ENCODE peak calls at places on chromosomes 1 and 21, in eight cellular contexts. One of them, this sample, is unnamed.
A peak's percentile ranks its signal among the peaks of the same experiment; 100 is the strongest.

GRCh38 chr1:202034683-202035462 is 24.5 kb downstream of the ELF3 start:
- DNase-seq in Peyer's patch: no peak
- DNase-seq in right lobe of liver: peak; percentile 95
- DNase-seq in dorsolateral prefrontal cortex: no peak
- DNase-seq in cardiac fibroblast: peak; percentile 98
- DNase-seq in bronchial epithelial cell: peak; percentile 97
- DNase-seq in AG10803: peak; percentile 95
- DNase-seq in esophagus squamous epithelium: no peak
- DNase-seq in this sample: peak; percentile 92

GRCh38 chr1:219657186-219657585 is 44.3 kb upstream of the ZC3H11B start:
- DNase-seq in Peyer's patch: no peak
- DNase-seq in right lobe of liver: no peak
- DNase-seq in dorsolateral prefrontal cortex: no peak
- DNase-seq in cardiac fibroblast: no peak
- DNase-seq in bronchial epithelial cell: no peak
- DNase-seq in AG10803: no peak
- DNase-seq in esophagus squamous epithelium: no peak
- DNase-seq in this sample: no peak

GRCh38 chr1:86696522-86696921 is 7.9 kb upstream of the SH3GLB1 start:
- DNase-seq in Peyer's patch: no peak
- DNase-seq in right lobe of liver: no peak
- DNase-seq in dorsolateral prefrontal cortex: no peak
- DNase-seq in cardiac fibroblast: peak; percentile 68
- DNase-seq in bronchial epithelial cell: peak; percentile 21
- DNase-seq in AG10803: no peak
- DNase-seq in esophagus squamous epithelium: no peak
- DNase-seq in this sample: peak; percentile 75

GRCh38 chr1:89363196-89363595 is 663 bp upstream of the GBP6 start:
- DNase-seq in Peyer's patch: no peak
- DNase-seq in right lobe of liver: no peak
- DNase-seq in dorsolateral prefrontal cortex: no peak
- DNase-seq in cardiac fibroblast: peak; percentile 7
- DNase-seq in bronchial epithelial cell: peak; percentile 84
- DNase-seq in AG10803: peak; percentile 34
- DNase-seq in esophagus squamous epithelium: no peak
- DNase-seq in this sample: peak; percentile 7

GRCh38 chr1:94095112-94095637 is 25.8 kb downstream of the ABCA4 start:
- DNase-seq in Peyer's patch: no peak
- DNase-seq in right lobe of liver: no peak
- DNase-seq in dorsolateral prefrontal cortex: peak; percentile 59
- DNase-seq in cardiac fibroblast: peak; percentile 93
- DNase-seq in bronchial epithelial cell: no peak
- DNase-seq in AG10803: peak; percentile 85
- DNase-seq in esophagus squamous epithelium: no peak
- DNase-seq in this sample: peak; percentile 95

GRCh38 chr1:37739222-37739621 is 25.7 kb downstream of the EPHA10 start:
- DNase-seq in Peyer's patch: no peak
- DNase-seq in right lobe of liver: no peak
- DNase-seq in dorsolateral prefrontal cortex: no peak
- DNase-seq in cardiac fibroblast: peak; percentile 7
- DNase-seq in bronchial epithelial cell: peak; percentile 93
- DNase-seq in AG10803: no peak
- DNase-seq in esophagus squamous epithelium: no peak
- DNase-seq in this sample: no peak

GRCh38 chr1:61361971-61362370 is 279.6 kb downstream of the NFIA start:
- DNase-seq in Peyer's patch: no peak
- DNase-seq in right lobe of liver: no peak
- DNase-seq in dorsolateral prefrontal cortex: no peak
- DNase-seq in cardiac fibroblast: no peak
- DNase-seq in bronchial epithelial cell: no peak
- DNase-seq in AG10803: no peak
- DNase-seq in esophagus squamous epithelium: no peak
- DNase-seq in this sample: no peak

GRCh38 chr1:66729130-66729922 is 22.9 kb upstream of the DYNLT5 start:
- DNase-seq in Peyer's patch: no peak
- DNase-seq in right lobe of liver: no peak
- DNase-seq in dorsolateral prefrontal cortex: no peak
- DNase-seq in cardiac fibroblast: no peak
- DNase-seq in bronchial epithelial cell: peak; percentile 79
- DNase-seq in AG10803: no peak
- DNase-seq in esophagus squamous epithelium: no peak
- DNase-seq in this sample: peak; percentile 41

GRCh38 chr1:192846950-192847349 is 38.1 kb downstream of the RGS2 start:
- DNase-seq in Peyer's patch: no peak
- DNase-seq in right lobe of liver: no peak
- DNase-seq in dorsolateral prefrontal cortex: no peak
- DNase-seq in cardiac fibroblast: no peak
- DNase-seq in bronchial epithelial cell: peak; percentile 51
- DNase-seq in AG10803: peak; percentile 12
- DNase-seq in esophagus squamous epithelium: no peak
- DNase-seq in this sample: no peak

GRCh38 chr1:213201380-213202155 is 150.5 kb downstream of the RPS6KC1 start:
- DNase-seq in Peyer's patch: no peak
- DNase-seq in right lobe of liver: no peak
- DNase-seq in dorsolateral prefrontal cortex: no peak
- DNase-seq in cardiac fibroblast: peak; percentile 87
- DNase-seq in bronchial epithelial cell: peak; percentile 63
- DNase-seq in AG10803: no peak
- DNase-seq in esophagus squamous epithelium: no peak
- DNase-seq in this sample: peak; percentile 78

GRCh38 chr1:9606458-9606857 is 17.7 kb downstream of the TMEM201 start:
- DNase-seq in Peyer's patch: no peak
- DNase-seq in right lobe of liver: no peak
- DNase-seq in dorsolateral prefrontal cortex: no peak
- DNase-seq in cardiac fibroblast: no peak
- DNase-seq in bronchial epithelial cell: no peak
- DNase-seq in AG10803: no peak
- DNase-seq in esophagus squamous epithelium: no peak
- DNase-seq in this sample: no peak

GRCh38 chr1:6130596-6130995 is 49.5 kb downstream of the CHD5 start:
- DNase-seq in Peyer's patch: no peak
- DNase-seq in right lobe of liver: no peak
- DNase-seq in dorsolateral prefrontal cortex: no peak
- DNase-seq in cardiac fibroblast: no peak
- DNase-seq in bronchial epithelial cell: no peak
- DNase-seq in AG10803: no peak
- DNase-seq in esophagus squamous epithelium: no peak
- DNase-seq in this sample: no peak

GRCh38 chr1:184424171-184424570 is 37.3 kb downstream of the C1orf21 start:
- DNase-seq in Peyer's patch: no peak
- DNase-seq in right lobe of liver: no peak
- DNase-seq in dorsolateral prefrontal cortex: no peak
- DNase-seq in cardiac fibroblast: no peak
- DNase-seq in bronchial epithelial cell: peak; percentile 95
- DNase-seq in AG10803: no peak
- DNase-seq in esophagus squamous epithelium: no peak
- DNase-seq in this sample: no peak

GRCh38 chr1:176461576-176461975 is 1.4 kb upstream of the PAPPA2 start:
- DNase-seq in Peyer's patch: no peak
- DNase-seq in right lobe of liver: no peak
- DNase-seq in dorsolateral prefrontal cortex: no peak
- DNase-seq in cardiac fibroblast: no peak
- DNase-seq in bronchial epithelial cell: no peak
- DNase-seq in AG10803: no peak
- DNase-seq in esophagus squamous epithelium: no peak
- DNase-seq in this sample: no peak

GRCh38 chr1:176471338-176472121 is 8.6 kb downstream of the PAPPA2 start:
- DNase-seq in Peyer's patch: no peak
- DNase-seq in right lobe of liver: no peak
- DNase-seq in dorsolateral prefrontal cortex: no peak
- DNase-seq in cardiac fibroblast: no peak
- DNase-seq in bronchial epithelial cell: no peak
- DNase-seq in AG10803: no peak
- DNase-seq in esophagus squamous epithelium: no peak
- DNase-seq in this sample: no peak

GRCh38 chr1:176469450-176469985 is 6.5 kb downstream of the PAPPA2 start:
- DNase-seq in Peyer's patch: no peak
- DNase-seq in right lobe of liver: no peak
- DNase-seq in dorsolateral prefrontal cortex: no peak
- DNase-seq in cardiac fibroblast: no peak
- DNase-seq in bronchial epithelial cell: no peak
- DNase-seq in AG10803: peak; percentile 26
- DNase-seq in esophagus squamous epithelium: no peak
- DNase-seq in this sample: peak; percentile 18

GRCh38 chr1:176462671-176463225 is at the start of gene PAPPA2:
- DNase-seq in Peyer's patch: no peak
- DNase-seq in right lobe of liver: no peak
- DNase-seq in dorsolateral prefrontal cortex: no peak
- DNase-seq in cardiac fibroblast: no peak
- DNase-seq in bronchial epithelial cell: no peak
- DNase-seq in AG10803: no peak
- DNase-seq in esophagus squamous epithelium: no peak
- DNase-seq in this sample: no peak

DNA sequence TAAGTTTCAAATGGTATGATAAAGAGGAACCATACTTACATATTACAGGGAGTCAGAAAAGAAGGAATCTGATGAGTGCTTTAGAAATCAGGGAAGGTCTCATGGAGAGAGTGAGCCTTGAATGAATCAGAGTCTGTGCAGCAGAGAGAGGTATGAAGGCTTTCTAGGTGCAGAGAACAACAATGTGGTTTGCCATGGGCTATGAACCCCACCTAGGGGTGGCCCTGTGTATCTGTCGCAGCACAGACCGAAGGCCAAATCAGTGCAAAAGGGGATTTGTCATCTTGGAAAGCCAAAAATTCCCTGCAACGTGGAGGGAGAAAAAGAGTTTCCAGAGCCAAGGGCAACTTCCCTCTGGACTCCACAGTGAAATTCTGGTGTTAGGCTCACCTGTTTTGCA is 3.5 kb downstream of the PAPPA2 start:
- DNase-seq in Peyer's patch: no peak
- DNase-seq in right lobe of liver: no peak
- DNase-seq in dorsolateral prefrontal cortex: no peak
- DNase-seq in cardiac fibroblast: no peak
- DNase-seq in bronchial epithelial cell: no peak
- DNase-seq in AG10803: no peak
- DNase-seq in esophagus squamous epithelium: no peak
- DNase-seq in this sample: no peak
- TF ChIP-seq CTCF in Peyer's patch: no peak
- TF ChIP-seq CTCF in right lobe of liver: peak; percentile 17
- TF ChIP-seq CTCF in dorsolateral prefrontal cortex: no peak
- TF ChIP-seq CTCF in cardiac fibroblast: no peak
- TF ChIP-seq CTCF in bronchial epithelial cell: no peak
- TF ChIP-seq CTCF in AG10803: peak; percentile 19
- TF ChIP-seq CTCF in esophagus squamous epithelium: no peak
- TF ChIP-seq CTCF in this sample: no peak

DNA sequence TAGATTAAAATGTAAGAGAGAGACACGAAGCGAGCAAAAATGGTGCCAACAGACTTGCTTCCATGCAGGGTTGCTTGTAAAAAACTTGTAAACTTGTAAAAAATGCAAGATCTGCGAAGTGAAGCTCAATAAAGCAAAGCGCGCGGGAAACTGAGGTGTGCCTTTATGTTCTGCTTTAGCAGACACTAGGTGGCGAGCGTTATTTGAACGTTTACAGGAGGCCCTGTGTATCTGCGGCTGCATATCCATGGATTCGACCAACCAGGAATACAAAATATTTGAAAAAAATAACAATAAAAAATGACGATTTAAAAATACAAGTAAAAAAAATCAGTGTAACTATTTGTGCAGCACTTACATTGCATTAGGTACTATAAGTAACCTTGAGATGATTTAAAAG is 1.5 kb downstream of the UBE2G2 start:
- DNase-seq in Peyer's patch: no peak
- DNase-seq in right lobe of liver: no peak
- DNase-seq in dorsolateral prefrontal cortex: no peak
- DNase-seq in cardiac fibroblast: peak; percentile 72
- DNase-seq in bronchial epithelial cell: peak; percentile 50
- DNase-seq in AG10803: peak; percentile 55
- DNase-seq in esophagus squamous epithelium: no peak
- DNase-seq in this sample: peak; percentile 65
- H3K4me3 ChIP-seq in Peyer's patch: no peak overlapping the region
- H3K4me3 ChIP-seq in right lobe of liver: no peak overlapping the region
- H3K4me3 ChIP-seq in dorsolateral prefrontal cortex: peak overlapping the region; percentile 85
- H3K4me3 ChIP-seq in cardiac fibroblast: peak overlapping the region; percentile 90
- H3K4me3 ChIP-seq in bronchial epithelial cell: no peak overlapping the region
- H3K4me3 ChIP-seq in AG10803: peak overlapping the region; percentile 90
- H3K4me3 ChIP-seq in esophagus squamous epithelium: no peak overlapping the region
- H3K4me3 ChIP-seq in this sample: peak overlapping the region; percentile 82

DNA sequence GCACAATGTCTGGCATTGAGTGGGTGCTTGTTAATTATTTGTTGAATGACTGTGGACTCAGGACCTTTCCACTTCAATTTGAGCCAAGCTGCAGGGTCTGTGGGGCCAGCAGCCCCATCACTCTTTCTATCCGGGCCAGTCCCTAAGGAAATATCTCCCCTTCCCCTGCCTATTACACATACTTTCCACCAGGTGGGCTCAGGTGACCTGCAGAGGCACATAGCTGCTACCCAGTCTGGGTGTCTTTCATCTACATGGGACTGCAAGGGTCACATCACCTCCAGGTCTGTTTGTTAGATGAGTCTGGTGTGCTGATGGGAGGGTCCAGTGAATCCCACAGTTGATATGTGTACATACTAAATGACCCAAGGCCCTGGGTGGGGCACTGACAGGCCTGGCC is 59.6 kb upstream of the KDM4A start:
- DNase-seq in Peyer's patch: no peak
- DNase-seq in right lobe of liver: no peak
- DNase-seq in dorsolateral prefrontal cortex: no peak
- DNase-seq in cardiac fibroblast: no peak
- DNase-seq in bronchial epithelial cell: no peak
- DNase-seq in AG10803: no peak
- DNase-seq in esophagus squamous epithelium: no peak
- DNase-seq in this sample: no peak
- TF ChIP-seq CTCF in Peyer's patch: no peak
- TF ChIP-seq CTCF in right lobe of liver: no peak
- TF ChIP-seq CTCF in dorsolateral prefrontal cortex: no peak
- TF ChIP-seq CTCF in cardiac fibroblast: no peak
- TF ChIP-seq CTCF in bronchial epithelial cell: peak; percentile 26
- TF ChIP-seq CTCF in AG10803: no peak
- TF ChIP-seq CTCF in esophagus squamous epithelium: no peak
- TF ChIP-seq CTCF in this sample: peak; percentile 8

DNA sequence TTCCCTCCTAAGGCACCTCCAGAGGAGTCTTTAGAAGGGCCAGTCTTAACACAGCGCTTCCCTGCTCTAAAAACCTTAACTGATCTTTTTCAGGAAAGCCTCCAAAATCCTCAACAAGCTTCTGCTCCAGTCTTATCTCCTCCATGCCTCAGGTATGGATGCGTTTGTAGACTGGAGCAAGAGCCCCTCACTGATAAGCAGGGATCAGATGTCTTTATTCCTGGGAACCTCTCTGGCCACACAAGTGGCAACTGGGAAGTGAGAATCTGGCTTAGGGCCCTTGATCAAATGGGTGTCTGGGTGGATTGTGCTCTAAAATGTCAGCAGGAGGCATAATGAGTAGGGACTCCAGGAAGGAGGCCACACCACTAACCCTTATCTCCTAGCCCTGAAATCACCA is 1.4 kb downstream of the ZBTB8A start:
- DNase-seq in Peyer's patch: no peak
- DNase-seq in right lobe of liver: no peak
- DNase-seq in dorsolateral prefrontal cortex: no peak
- DNase-seq in cardiac fibroblast: peak; percentile 4
- DNase-seq in bronchial epithelial cell: no peak
- DNase-seq in AG10803: no peak
- DNase-seq in esophagus squamous epithelium: no peak
- DNase-seq in this sample: no peak
- H3K4me3 ChIP-seq in Peyer's patch: no peak overlapping the region
- H3K4me3 ChIP-seq in right lobe of liver: no peak overlapping the region
- H3K4me3 ChIP-seq in dorsolateral prefrontal cortex: peak overlapping the region; percentile 72
- H3K4me3 ChIP-seq in cardiac fibroblast: peak overlapping the region; percentile 66
- H3K4me3 ChIP-seq in bronchial epithelial cell: peak overlapping the region; percentile 62
- H3K4me3 ChIP-seq in AG10803: peak overlapping the region; percentile 74
- H3K4me3 ChIP-seq in esophagus squamous epithelium: peak overlapping the region; percentile 61
- H3K4me3 ChIP-seq in this sample: peak overlapping the region; percentile 67